ENCODE peak calls at places on chromosomes 1 and 21, in ten cellular contexts. E is type B pancreatic cell; S is activated CD8-positive, alpha-beta memory T cell treated with anti-CD3 and anti-CD28 coated beads for 4 hours; F is astrocyte of the hippocampus; J is stromal cell of bone marrow; K is neural progenitor cell; R is fibroblast of the conjunctiva; B is effector memory CD4-positive, alpha-beta T cell; I is dorsolateral prefrontal cortex; C is NAMALWA. O is an unnamed sample.
A peak's percentile ranks its signal among the peaks of the same experiment; 100 is the strongest.

GRCh38 chr1:82836246-82836645 is 1035.5 kb downstream of the ADGRL2 start:
- DNase-seq in C (no peak), E (no peak), K (no peak), I (no peak), S (no peak), B (no peak), J (peak; percentile 43), F (no peak), R (no peak), O (no peak)

GRCh38 chr1:85681087-85681486 is 27.1 kb downstream of the ZNHIT6 start:
- DNase-seq in B (no peak), F (peak; percentile 84), I (no peak), C (no peak), R (peak; percentile 31), E (no peak), K (no peak), S (no peak), J (peak; percentile 33), O (peak; percentile 31)

GRCh38 chr1:15723631-15724246 is 12.3 kb upstream of the SLC25A34 start:
- DNase-seq in C (no peak), E (no peak), R (no peak), B (no peak), S (no peak), F (no peak), J (no peak), K (no peak), I (peak; percentile 59), O (no peak)

GRCh38 chr21:31732538-31732864 is 583 bp upstream of the SCAF4 start:
- DNase-seq in J (no peak), C (no peak), S (no peak), I (no peak), B (no peak), K (no peak), E (no peak), F (no peak), R (no peak), O (no peak)

GRCh38 chr1:233347338-233347737 is 19.8 kb downstream of the MAP3K21 start:
- DNase-seq in I (no peak), J (no peak), R (no peak), C (no peak), K (no peak), E (no peak), F (no peak), B (no peak), S (no peak), O (no peak)

GRCh38 chr1:231990388-231990787 is 363.8 kb downstream of the DISC1 start:
- DNase-seq in C (no peak), R (no peak), K (no peak), F (peak; percentile 28), B (no peak), J (no peak), S (no peak), E (no peak), I (no peak), O (no peak)

GRCh38 chr1:54575161-54575560 is 27.1 kb downstream of the ACOT11 start:
- DNase-seq in R (no peak), B (no peak), C (no peak), K (no peak), E (no peak), J (no peak), I (no peak), S (no peak), F (no peak), O (no peak)

GRCh38 chr1:21324368-21325137 is 34.3 kb upstream of the ECE1 start:
- DNase-seq in C (no peak), F (peak; percentile 92), I (peak; percentile 22), E (no peak), R (peak; percentile 73), K (no peak), S (peak; percentile 77), J (peak; percentile 91), B (peak; percentile 59), O (no peak)

GRCh38 chr1:206685749-206686485 is 1.2 kb downstream of the MAPKAPK2 start:
- DNase-seq in F (peak; percentile 89), S (no peak), J (peak; percentile 71), C (peak; percentile 47), E (peak; percentile 73), B (peak; percentile 60), K (peak; percentile 82), I (no peak), R (no peak), O (peak; percentile 64)

GRCh38 chr1:69985901-69986439 is 219.4 kb downstream of the LRRC40 start:
- DNase-seq in R (no peak), C (no peak), B (no peak), F (no peak), E (no peak), J (no peak), I (no peak), K (no peak), S (no peak), O (no peak)

GRCh38 chr1:188514917-188515316 is 1686.2 kb downstream of the PLA2G4A start:
- DNase-seq in S (no peak), R (no peak), B (no peak), E (no peak), J (no peak), C (no peak), I (no peak), K (no peak), F (no peak), O (no peak)

GRCh38 chr1:55230654-55231053 is 15.5 kb upstream of the USP24 start:
- DNase-seq in E (no peak), R (no peak), B (no peak), S (no peak), J (no peak), K (no peak), C (no peak), I (no peak), F (no peak), O (no peak)

GRCh38 chr1:37761416-37762095 is 3.4 kb downstream of the EPHA10 start:
- DNase-seq in I (no peak), K (no peak), B (no peak), R (no peak), F (no peak), E (no peak), J (no peak), C (no peak), S (no peak), O (no peak)

GRCh38 chr1:167197692-167198091 is 23.0 kb upstream of the POU2F1 start:
- DNase-seq in I (no peak), J (no peak), B (no peak), F (no peak), S (no peak), K (no peak), R (no peak), E (no peak), C (no peak), O (no peak)

GRCh38 chr1:242788771-242789170 is 264.3 kb upstream of the PLD5 start:
- DNase-seq in C (no peak), I (no peak), F (no peak), E (no peak), R (no peak), J (no peak), B (no peak), K (no peak), S (no peak), O (no peak)

GRCh38 chr21:36964398-36964797 is 2.1 kb downstream of the HLCS start:
- DNase-seq in S (no peak), E (no peak), I (no peak), C (no peak), F (no peak), J (no peak), B (no peak), R (no peak), K (no peak), O (no peak)

GRCh38 chr1:182357913-182358312 is 33.7 kb downstream of the GLUL start:
- DNase-seq in F (no peak), R (no peak), K (peak; percentile 18), S (no peak), E (no peak), C (no peak), J (no peak), B (no peak), I (peak; percentile 8), O (no peak)

GRCh38 chr1:172069535-172069934 is 228.2 kb downstream of the DNM3 start:
- DNase-seq in B (no peak), F (no peak), S (no peak), I (no peak), K (no peak), C (no peak), R (peak; percentile 5), J (peak; percentile 20), E (no peak), O (peak; percentile 12)

GRCh38 chr1:20485527-20486456 is at the start of gene CAMK2N1:
- DNase-seq in B (peak; percentile 30), C (no peak), I (peak; percentile 52), K (peak; percentile 81), E (peak; percentile 78), F (peak; percentile 86), S (peak; percentile 33), J (peak; percentile 38), R (no peak), O (peak; percentile 87)

GRCh38 chr1:29670752-29671151 is 434.4 kb downstream of the PTPRU start:
- DNase-seq in K (no peak), E (no peak), J (no peak), F (no peak), B (no peak), S (no peak), C (no peak), R (no peak), I (no peak), O (no peak)

GRCh38 chr1:80656628-80657019 is 1144.1 kb upstream of the ADGRL2 start:
- DNase-seq in F (peak; percentile 23), I (no peak), J (no peak), B (no peak), S (no peak), E (no peak), R (no peak), C (no peak), K (no peak), O (no peak)

GRCh38 chr1:111099289-111099688 is 40.6 kb downstream of the DRAM2 start:
- DNase-seq in F (no peak), I (no peak), E (no peak), R (no peak), C (peak; percentile 12), J (no peak), K (no peak), B (no peak), S (no peak), O (no peak)

GRCh38 chr1:112990271-112990670 is 34.3 kb upstream of the SLC16A1 start:
- DNase-seq in C (no peak), F (no peak), R (no peak), B (no peak), S (no peak), E (no peak), I (no peak), K (no peak), J (no peak), O (no peak)

GRCh38 chr1:16183765-16184556 is 28.1 kb upstream of the EPHA2 start:
- DNase-seq in K (no peak), R (no peak), C (no peak), E (no peak), F (no peak), S (no peak), B (no peak), J (no peak), I (no peak), O (no peak)

GRCh38 chr1:204241050-204241449 is 27.3 kb upstream of the GOLT1A start:
- DNase-seq in K (no peak), S (no peak), R (no peak), E (no peak), F (no peak), B (no peak), I (no peak), C (peak; percentile 27), J (no peak), O (no peak)

GRCh38 chr1:64934115-64934880 is 32.1 kb downstream of the JAK1 start:
- DNase-seq in F (peak; percentile 61), E (no peak), C (no peak), B (no peak), I (no peak), K (no peak), S (no peak), R (peak; percentile 64), J (peak; percentile 62), O (no peak)

GRCh38 chr1:88661188-88661587 is 22.9 kb upstream of the PKN2 start:
- DNase-seq in S (no peak), I (no peak), F (no peak), R (no peak), K (no peak), C (no peak), E (no peak), B (no peak), J (no peak), O (no peak)

GRCh38 chr1:237851209-237851845 is 39.4 kb downstream of the ZP4 start:
- DNase-seq in F (peak; percentile 83), C (peak; percentile 63), J (peak; percentile 27), S (no peak), E (no peak), K (peak; percentile 85), I (peak; percentile 25), R (no peak), B (no peak), O (peak; percentile 49)